ENCODE peak calls at places on chromosomes 16 and 17, in nine cellular contexts. D is naive thymus-derived CD4-positive, alpha-beta T cell; C is upper lobe of right lung; M is HL-60; B is NCI-H460; T is RPMI7951; Q is activated T-cell treated with anti-CD3 and anti-CD28 coated beads for 1 hour; Y is stimulated activated CD4-positive, alpha-beta T cell treated with anti-CD3 and anti-CD28 coated beads, TNF-alpha, amount 100 ng/mL, for 1 hour; S is activated CD8-positive, alpha-beta memory T cell treated with anti-CD3 and anti-CD28 coated beads for 1 hour. L is an unnamed sample.

GRCh38 chr17:76515291-76515949 is 14.2 kb upstream of the RHBDF2 start:
- DNase-seq in D (peak), C (peak), M (no peak), B (no peak), T (no peak), Q (peak), Y (peak), S (peak), L (peak)

GRCh38 chr17:75525806-75526554 is 483 bp downstream of the LLGL2 start:
- DNase-seq in D (no peak), C (peak), M (no peak), B (no peak), T (no peak), Q (no peak), Y (no peak), S (no peak), L (no peak)

GRCh38 chr17:56994009-56994792 is 16.3 kb downstream of the SCPEP1 start:
- DNase-seq in D (no peak), C (no peak), M (no peak), B (no peak), T (no peak), Q (no peak), Y (no peak), S (no peak), L (no peak)

GRCh38 chr16:67268136-67268579 is 11.2 kb upstream of the PLEKHG4 start:
- DNase-seq in D (no peak), C (no peak), M (no peak), B (no peak), T (peak), Q (no peak), Y (no peak), S (no peak), L (no peak)

GRCh38 chr16:69565611-69566436 is at the start of gene NFAT5:
- DNase-seq in D (peak), C (peak), M (peak), B (peak), T (peak), Q (peak), Y (peak), S (peak), L (peak)

GRCh38 chr17:32625971-32626370 is 139.2 kb downstream of the CDK5R1 start:
- DNase-seq in D (no peak), C (no peak), M (no peak), B (no peak), T (no peak), Q (no peak), Y (no peak), S (no peak), L (no peak)

GRCh38 chr17:42131971-42132370 is 9.4 kb downstream of the HSPB9 start:
- DNase-seq in D (no peak), C (no peak), M (no peak), B (no peak), T (peak), Q (no peak), Y (no peak), S (no peak), L (no peak)

GRCh38 chr17:3557768-3558583 is at the start of gene TRPV3:
- DNase-seq in D (no peak), C (no peak), M (no peak), B (no peak), T (peak), Q (peak), Y (peak), S (peak), L (no peak)

GRCh38 chr16:9603316-9603715 is 511.9 kb downstream of the HAPSTR1 start:
- DNase-seq in D (no peak), C (no peak), M (no peak), B (no peak), T (no peak), Q (no peak), Y (no peak), S (no peak), L (no peak)

GRCh38 chr17:54220829-54221228 is 398.1 kb downstream of the KIF2B start:
- DNase-seq in D (no peak), C (no peak), M (no peak), B (no peak), T (no peak), Q (no peak), Y (no peak), S (no peak), L (no peak)

GRCh38 chr17:64357191-64357981 is 33.3 kb downstream of the PECAM1 start:
- DNase-seq in D (no peak), C (peak), M (peak), B (no peak), T (peak), Q (no peak), Y (no peak), S (no peak), L (no peak)

GRCh38 chr16:1637526-1637925 is 25.4 kb downstream of the CRAMP1 start:
- DNase-seq in D (no peak), C (no peak), M (no peak), B (no peak), T (no peak), Q (no peak), Y (no peak), S (no peak), L (no peak)

GRCh38 chr16:17369441-17369951 is 101.3 kb downstream of the XYLT1 start:
- DNase-seq in D (peak), C (peak), M (peak), B (no peak), T (peak), Q (peak), Y (peak), S (peak), L (peak)

GRCh38 chr16:526181-527014 is 1.1 kb upstream of the CAPN15 start:
- DNase-seq in D (no peak), C (peak), M (no peak), B (no peak), T (peak), Q (peak), Y (no peak), S (no peak), L (no peak)

L was measured in effector CD8-positive, alpha-beta T cell.